ENCODE peak calls at places on chromosomes 16 and 17, in five cellular contexts. I, A, D, C and Q are unnamed samples.
A peak's percentile ranks its signal among the peaks of the same experiment; 100 is the strongest.

GRCh38 chr16:76335187-76335974 is 58.2 kb downstream of the CNTNAP4 start:
- DNase-seq in C (no peak), I (no peak), D (no peak), A (no peak), Q (no peak)

GRCh38 chr16:30651124-30652004 is 604 bp downstream of the PRR14 start:
- DNase-seq in A (peak; percentile 73), C (peak; percentile 80), D (peak; percentile 46), I (peak; percentile 26), Q (peak; percentile 60)

GRCh38 chr17:58661499-58661898 is 30.3 kb downstream of the TEX14 start:
- DNase-seq in I (no peak), C (no peak), D (no peak), A (no peak), Q (no peak)

GRCh38 chr16:72739577-72739976 is 308.4 kb downstream of the ZFHX3 start:
- DNase-seq in A (no peak), D (peak; percentile 56), C (no peak), I (no peak), Q (no peak)

GRCh38 chr16:77840093-77840492 is 51.7 kb downstream of the VAT1L start:
- DNase-seq in A (no peak), C (no peak), I (no peak), D (no peak), Q (no peak)

GRCh38 chr16:85593503-85594195 is 19.5 kb upstream of the GSE1 start:
- DNase-seq in I (no peak), D (no peak), A (no peak), C (no peak), Q (no peak)

GRCh38 chr16:85173981-85174751 is 61.9 kb upstream of the CIBAR2 start:
- DNase-seq in I (no peak), C (peak; percentile 75), A (peak; percentile 57), D (peak; percentile 89), Q (no peak)

GRCh38 chr16:28237754-28238357 is 26.1 kb upstream of the XPO6 start:
- DNase-seq in C (no peak), I (no peak), D (no peak), A (peak; percentile 45), Q (no peak)

GRCh38 chr17:27808629-27809028 is 8.3 kb upstream of the NOS2 start:
- DNase-seq in A (no peak), D (no peak), C (no peak), I (no peak), Q (no peak)

GRCh38 chr17:59366773-59367656 is 35.6 kb downstream of the YPEL2 start:
- DNase-seq in C (peak; percentile 91), A (no peak), D (peak; percentile 69), I (no peak), Q (peak; percentile 51)

GRCh38 chr16:66167564-66168291 is 198.8 kb upstream of the CDH5 start:
- DNase-seq in C (no peak), D (peak; percentile 46), A (no peak), I (no peak), Q (peak; percentile 16)

GRCh38 chr17:49585422-49586027 is 9.9 kb downstream of the NXPH3 start:
- DNase-seq in C (no peak), A (peak; percentile 59), I (no peak), D (no peak), Q (no peak)

GRCh38 chr16:78743556-78743955 is 644.1 kb downstream of the WWOX start:
- DNase-seq in C (no peak), D (no peak), I (no peak), A (no peak), Q (no peak)

GRCh38 chr17:29177541-29177870 is 2.7 kb downstream of the MYO18A start:
- DNase-seq in I (no peak), D (no peak), A (no peak), C (no peak), Q (no peak)
- H3K4me3 ChIP-seq in I (no peak overlapping the region), D (no peak overlapping the region), A (peak overlapping the region; percentile 60), C (peak overlapping the region; percentile 54), Q (no peak overlapping the region)

DNA sequence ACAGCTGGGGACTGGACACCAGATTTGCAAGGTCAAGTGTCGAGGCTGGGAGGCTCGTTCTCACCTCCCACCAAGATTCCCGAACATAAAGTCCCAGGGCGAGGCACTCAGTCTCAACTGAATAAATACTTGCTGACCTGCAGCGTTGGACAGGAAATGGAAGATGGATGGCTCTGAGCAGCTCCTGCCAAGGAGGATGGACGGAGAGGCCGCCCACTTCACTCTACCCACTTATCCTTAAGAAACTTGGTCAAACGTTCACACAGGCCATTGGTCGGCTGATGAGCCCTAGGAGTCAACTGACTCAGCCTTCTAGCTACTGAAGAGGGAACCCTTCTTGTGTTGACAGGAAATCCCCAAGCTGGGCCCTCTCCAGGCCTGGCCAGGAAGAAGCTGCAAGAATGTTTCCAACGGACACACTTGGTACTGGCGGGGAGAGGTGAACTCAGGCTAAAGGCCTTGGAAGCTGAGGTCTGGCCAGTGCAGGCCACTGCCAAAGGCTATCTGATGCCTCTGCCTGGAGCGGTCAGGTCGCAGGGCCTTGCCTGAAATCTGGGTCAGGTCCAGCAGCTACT is 50.0 kb downstream of the VAC14 start:
- DNase-seq in A (peak; percentile 66), D (peak; percentile 99), I (peak; percentile 38), C (peak; percentile 91), Q (peak; percentile 89)
- TF ChIP-seq POLR2A in A (no peak), D (no peak), I (no peak), C (peak; percentile 20), Q (no peak)

GRCh38 chr17:409848-410673 is 57.5 kb upstream of the RPH3AL start:
- DNase-seq in D (peak; percentile 98), C (peak; percentile 100), I (peak; percentile 100), A (peak; percentile 100), Q (peak; percentile 99)

GRCh38 chr17:412211-413015 is 59.8 kb upstream of the RPH3AL start:
- DNase-seq in C (peak; percentile 30), A (peak; percentile 70), D (peak; percentile 64), I (peak; percentile 22), Q (peak; percentile 64)

GRCh38 chr17:413016-413350 is 60.4 kb upstream of the RPH3AL start:
- DNase-seq in D (no peak), A (no peak), C (no peak), I (no peak), Q (no peak)

GRCh38 chr17:410674-411401 is 58.2 kb upstream of the RPH3AL start:
- DNase-seq in A (peak; percentile 42), D (peak; percentile 12), I (no peak), C (peak; percentile 57), Q (no peak)

GRCh38 chr17:411416-412120 is 59.0 kb upstream of the RPH3AL start:
- DNase-seq in A (no peak), D (no peak), C (peak; percentile 51), I (no peak), Q (no peak)
- H3K27ac ChIP-seq in A (no peak overlapping the region), D (no peak overlapping the region), C (peak overlapping the region; percentile 18), I (no peak overlapping the region), Q (no peak overlapping the region)

GRCh38 chr16:70684146-70685060 is 1.4 kb downstream of the MTSS2 start:
- DNase-seq in A (no peak), C (peak; percentile 77), D (no peak), I (no peak), Q (no peak)

GRCh38 chr16:70685938-70686375 is at the start of gene MTSS2:
- DNase-seq in A (peak; percentile 71), C (peak; percentile 85), D (peak; percentile 85), I (peak; percentile 74), Q (peak; percentile 82)

GRCh38 chr16:70687172-70687531 is 1.3 kb upstream of the MTSS2 start:
- DNase-seq in D (no peak), C (no peak), I (no peak), A (no peak), Q (no peak)

GRCh38 chr16:70686376-70687171 is 721 bp upstream of the MTSS2 start:
- DNase-seq in D (no peak), A (no peak), C (peak; percentile 45), I (no peak), Q (no peak)

GRCh38 chr16:70685061-70685937 is 554 bp downstream of the MTSS2 start:
- DNase-seq in A (no peak), C (peak; percentile 67), D (no peak), I (no peak), Q (no peak)
- H3K4me3 ChIP-seq in A (peak overlapping the region; percentile 84), C (peak overlapping the region; percentile 71), D (peak overlapping the region; percentile 90), I (peak overlapping the region; percentile 58), Q (peak overlapping the region; percentile 61)

GRCh38 chr17:81400939-81401726 is 5.9 kb downstream of the BAHCC1 start:
- DNase-seq in C (no peak), I (no peak), A (no peak), D (no peak), Q (no peak)

GRCh38 chr17:81399481-81400153 is 4.4 kb downstream of the BAHCC1 start:
- DNase-seq in I (no peak), C (no peak), D (no peak), A (peak; percentile 52), Q (no peak)

GRCh38 chr17:81398855-81399451 is 3.7 kb downstream of the BAHCC1 start:
- DNase-seq in A (peak; percentile 60), I (no peak), D (no peak), C (no peak), Q (no peak)

GRCh38 chr17:81401727-81402529 is 6.7 kb downstream of the BAHCC1 start:
- DNase-seq in D (no peak), I (no peak), C (no peak), A (peak; percentile 81), Q (no peak)

DNA sequence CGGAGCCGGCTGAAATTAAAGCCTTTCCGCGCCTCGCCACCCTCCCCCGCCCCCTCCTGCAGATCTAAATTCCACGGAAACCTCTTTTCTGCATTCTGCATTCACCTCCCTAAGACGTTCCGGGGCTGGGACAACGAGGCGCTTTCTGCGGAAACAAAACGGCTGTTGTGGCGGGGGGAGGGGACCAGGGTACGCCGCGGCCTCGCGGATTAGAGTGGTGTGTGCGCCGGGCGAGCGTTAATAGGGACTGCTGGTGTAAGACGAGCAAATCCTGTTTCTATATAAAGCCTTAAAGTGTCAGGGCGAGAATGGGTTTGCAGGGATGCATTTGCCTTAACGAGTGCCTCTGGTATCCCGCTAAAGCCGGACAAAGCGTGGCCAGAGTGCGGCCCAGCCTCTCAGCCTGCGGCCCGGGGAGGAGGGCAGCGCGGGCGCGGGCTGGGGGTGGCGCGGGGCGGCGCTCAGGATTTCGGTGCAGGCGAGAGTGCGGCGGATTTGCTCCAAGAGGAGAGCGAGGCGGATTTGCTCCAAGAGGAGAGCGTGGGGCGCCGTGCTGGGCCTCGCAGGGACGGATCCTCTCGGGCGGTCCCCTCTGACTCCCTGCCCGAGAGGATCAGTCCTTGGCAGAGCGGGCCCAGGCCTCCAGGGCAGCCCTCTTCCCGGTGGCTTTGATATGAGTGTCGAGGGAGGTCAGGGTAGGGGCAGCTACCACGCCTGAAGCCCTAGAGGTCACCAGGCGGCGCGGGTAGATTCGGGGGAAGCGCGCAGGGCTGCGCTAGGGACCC is 5.1 kb downstream of the BAHCC1 start:
- DNase-seq in A (peak; percentile 68), I (no peak), C (peak; percentile 75), D (peak; percentile 60), Q (no peak)
- TF ChIP-seq POLR2A in A (no peak), I (no peak), C (peak; percentile 18), D (no peak), Q (no peak)

DNA sequence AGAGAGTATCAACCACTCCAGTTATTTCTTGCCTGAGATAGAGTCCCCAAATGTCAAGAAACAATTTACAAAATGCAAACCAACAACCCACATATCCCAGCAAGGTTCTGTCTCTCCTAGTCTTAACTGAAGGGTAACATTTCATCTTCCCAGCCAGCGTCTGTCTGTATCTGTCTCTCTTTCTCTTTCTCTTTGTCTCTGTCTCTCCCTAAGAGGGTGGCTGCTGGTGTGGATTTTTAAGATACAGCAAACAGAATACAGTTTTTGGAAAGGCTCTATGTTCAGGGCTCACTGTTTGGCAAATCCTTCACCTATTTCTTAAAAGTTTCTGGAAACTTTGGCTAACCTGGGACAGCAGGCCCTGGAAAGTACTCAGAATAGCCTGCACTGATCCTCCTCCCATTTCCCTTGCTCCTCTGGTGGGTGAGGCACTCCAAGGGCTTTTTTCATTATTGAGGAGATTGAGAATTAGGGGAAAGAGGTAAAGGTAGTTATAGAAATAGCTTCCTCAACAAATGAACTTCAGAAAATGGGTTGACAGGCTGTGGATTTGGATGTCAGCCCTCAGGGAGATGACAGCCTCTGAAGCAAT is 6.2 kb downstream of the HOXB4 start:
- DNase-seq in I (no peak), A (no peak), D (no peak), C (no peak), Q (no peak)
- H3K27ac ChIP-seq in I (peak overlapping the region; percentile 79), A (no peak overlapping the region), D (peak overlapping the region; percentile 99), C (no peak overlapping the region), Q (no peak overlapping the region)

GRCh38 chr16:11848842-11849241 is 2.5 kb downstream of the RSL1D1 start:
- DNase-seq in C (no peak), A (no peak), I (no peak), D (peak; percentile 77), Q (no peak)
- H3K4me3 ChIP-seq in C (no peak overlapping the region), A (no peak overlapping the region), I (no peak overlapping the region), D (no peak overlapping the region), Q (no peak overlapping the region)